ENCODE peak calls at places on chromosomes 3 and 15, in four cellular contexts. G is vagina, M is thyroid gland, E is AG04450. L is an unnamed sample.

GRCh38 chr15:85770722-85771041 is 24.0 kb downstream of the KLHL25 start:
- DNase-seq in M (no peak), G (no peak), E (no peak), L (no peak)

GRCh38 chr3:127964053-127964452 is 49.0 kb downstream of the KBTBD12 start:
- DNase-seq in G (no peak), E (no peak), M (peak), L (no peak)

GRCh38 chr15:77295446-77295845 is 124.5 kb downstream of the PEAK1 start:
- DNase-seq in G (no peak), M (no peak), E (peak), L (no peak)

GRCh38 chr3:21801631-21802030 is 50.6 kb upstream of the ZNF385D start:
- DNase-seq in E (no peak), M (no peak), G (no peak), L (no peak)

GRCh38 chr15:48005077-48005476 is 115.7 kb upstream of the SLC24A5 start:
- DNase-seq in G (no peak), M (no peak), E (no peak), L (no peak)

GRCh38 chr3:14031271-14031670 is 93.4 kb downstream of the CHCHD4 start:
- DNase-seq in G (no peak), M (no peak), E (no peak), L (no peak)

GRCh38 chr15:39419651-39420050 is 161.2 kb upstream of the THBS1 start:
- DNase-seq in E (no peak), G (no peak), M (no peak), L (no peak)

GRCh38 chr3:172397716-172398405 is 50.4 kb downstream of the GHSR start:
- DNase-seq in M (no peak), G (no peak), E (peak), L (no peak)

GRCh38 chr15:90075420-90076289 is 26.6 kb downstream of the IDH2 start:
- DNase-seq in M (peak), E (no peak), G (no peak), L (peak)

GRCh38 chr3:113035387-113035982 is 44.7 kb downstream of the GTPBP8 start:
- DNase-seq in M (peak), G (no peak), E (no peak), L (peak)

GRCh38 chr3:194775731-194776130 is 90.0 kb downstream of the FAM43A start:
- DNase-seq in E (no peak), M (no peak), G (peak), L (no peak)

GRCh38 chr3:24519368-24520100 is 24.9 kb upstream of the THRB start:
- DNase-seq in E (no peak), G (no peak), M (no peak), L (no peak)

GRCh38 chr3:46208167-46208704 is at the start of gene CCR1:
- DNase-seq in E (no peak), G (no peak), M (peak), L (no peak)

GRCh38 chr3:138089091-138089490 is 26.3 kb downstream of the DZIP1L start:
- DNase-seq in M (no peak), G (no peak), E (peak), L (no peak)

DNA sequence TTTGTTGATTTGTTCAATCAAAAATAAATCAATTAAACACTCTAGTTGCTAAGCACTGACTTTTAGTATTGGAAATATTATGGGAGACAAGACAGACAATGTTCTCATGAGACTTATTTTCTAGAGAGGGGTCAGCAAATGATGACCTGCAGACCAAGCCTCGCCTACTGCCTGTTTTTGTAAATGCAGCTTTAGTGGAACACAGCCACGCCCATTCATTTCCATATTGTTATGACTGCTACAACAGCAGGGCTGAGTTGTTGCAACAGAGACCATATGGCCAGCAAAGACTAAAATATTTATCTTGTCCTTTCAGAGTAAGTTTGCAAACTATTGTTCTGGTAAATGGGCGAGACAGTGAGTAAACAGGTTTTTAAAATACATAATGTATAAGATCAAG is 570.2 kb downstream of the NTRK3 start:
- DNase-seq in E (no peak), G (no peak), M (no peak), L (no peak)
- TF ChIP-seq CTCF in E (no peak), G (no peak), M (no peak), L (no peak)

GRCh38 chr3:197713477-197713822 is 23.3 kb downstream of the RUBCN start:
- DNase-seq in E (no peak), M (no peak), G (no peak), L (no peak)
- H3K4me3 ChIP-seq in E (no peak), M (no peak), G (no peak), L (no peak)

GRCh38 chr3:101235048-101235447 is 85.3 kb downstream of the IMPG2 start:
- DNase-seq in G (no peak), E (no peak), M (no peak), L (no peak)

GRCh38 chr3:101228441-101228840 is 91.9 kb downstream of the IMPG2 start:
- DNase-seq in G (no peak), M (no peak), E (no peak), L (no peak)

GRCh38 chr3:101230618-101231017 is 89.8 kb downstream of the IMPG2 start:
- DNase-seq in E (no peak), G (no peak), M (no peak), L (no peak)

GRCh38 chr3:101224739-101225138 is 95.6 kb downstream of the IMPG2 start:
- DNase-seq in M (no peak), G (no peak), E (no peak), L (no peak)

GRCh38 chr3:101229681-101230080 is 90.7 kb downstream of the IMPG2 start:
- DNase-seq in M (no peak), G (no peak), E (no peak), L (no peak)
- TF ChIP-seq CTCF in M (no peak), G (no peak), E (peak), L (peak)

GRCh38 chr3:71585891-71586809 is 2.6 kb upstream of the FOXP1 start:
- DNase-seq in E (no peak), G (no peak), M (no peak), L (no peak)
- H3K4me3 ChIP-seq in E (no peak), G (no peak), M (no peak), L (no peak)

DNA sequence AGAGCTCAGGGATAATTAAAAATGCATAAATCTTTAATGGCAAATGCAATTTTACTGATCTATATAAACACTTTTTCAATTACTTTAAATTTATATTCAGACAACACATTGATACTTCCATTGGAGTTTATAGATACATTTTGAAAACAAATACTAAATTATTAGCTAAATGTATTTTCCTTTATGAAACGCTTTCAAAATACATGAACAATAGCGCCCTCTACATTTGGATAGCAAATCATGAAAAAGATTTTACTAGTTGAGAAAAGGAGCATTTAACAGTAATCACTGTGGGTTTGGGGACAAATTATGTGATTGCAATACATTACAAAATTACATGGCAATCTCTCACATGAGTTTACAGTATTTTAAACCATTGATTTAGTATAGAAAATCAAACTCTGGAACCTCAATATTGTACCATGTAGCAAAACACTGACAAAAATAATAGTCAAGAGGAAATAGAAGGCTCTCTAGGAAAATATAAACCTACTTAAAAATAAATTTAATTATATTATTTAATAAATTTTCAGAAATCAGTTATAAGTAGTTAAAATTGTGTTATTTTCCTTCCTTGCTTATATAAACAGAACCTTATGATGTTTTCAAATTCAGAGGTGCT is 207.9 kb downstream of the ZIC1 start:
- DNase-seq in E (no peak), G (no peak), M (no peak), L (no peak)
- TF ChIP-seq CTCF in E (peak), G (no peak), M (no peak), L (peak)

GRCh38 chr3:186986406-186986805 is 56.1 kb downstream of the ST6GAL1 start:
- DNase-seq in M (no peak), G (no peak), E (no peak), L (no peak)
- H3K4me3 ChIP-seq in M (no peak), G (no peak), E (no peak), L (no peak)

GRCh38 chr15:34435658-34436057 is 1.9 kb downstream of the GOLGA8A start:
- DNase-seq in M (no peak), E (no peak), G (no peak), L (no peak)

GRCh38 chr15:34437687-34438086 is at the start of gene GOLGA8A:
- DNase-seq in E (no peak), G (no peak), M (peak), L (no peak)

GRCh38 chr15:34436126-34436955 is 1.3 kb downstream of the GOLGA8A start:
- DNase-seq in G (no peak), M (peak), E (no peak), L (no peak)

GRCh38 chr15:34434627-34435305 is 2.8 kb downstream of the GOLGA8A start:
- DNase-seq in E (no peak), G (no peak), M (peak), L (no peak)

GRCh38 chr15:34436956-34437442 is 609 bp downstream of the GOLGA8A start:
- DNase-seq in G (no peak), E (no peak), M (peak), L (no peak)
- TF ChIP-seq CTCF in G (no peak), E (no peak), M (peak), L (peak)

GRCh38 chr3:79767953-79768282 is at the start of gene ROBO1:
- DNase-seq in G (no peak), M (no peak), E (no peak), L (no peak)

GRCh38 chr3:79766474-79767193 is 1.2 kb downstream of the ROBO1 start:
- DNase-seq in G (no peak), E (no peak), M (no peak), L (no peak)

GRCh38 chr3:79765854-79766253 is 1.9 kb downstream of the ROBO1 start:
- DNase-seq in E (no peak), G (no peak), M (no peak), L (no peak)

GRCh38 chr3:79769234-79769633 is 1.4 kb upstream of the ROBO1 start:
- DNase-seq in M (no peak), E (no peak), G (no peak), L (no peak)

GRCh38 chr3:79767194-79767952 is 425 bp downstream of the ROBO1 start:
- DNase-seq in M (no peak), E (no peak), G (no peak), L (no peak)
- H3K4me3 ChIP-seq in M (no peak), E (no peak), G (peak), L (no peak)

GRCh38 chr15:42759093-42759492 is 22.2 kb upstream of the CDAN1 start:
- DNase-seq in G (no peak), M (no peak), E (no peak), L (no peak)
- TF ChIP-seq CTCF in G (no peak), M (no peak), E (no peak), L (no peak)